ENCODE peak calls at places on chromosomes 2 and 18, in five cellular contexts. R, X, C, J and Q are unnamed samples.

GRCh38 chr2:173545364-173545734 is 190.7 kb downstream of the CDCA7 start:
- DNase-seq in X (no peak), R (no peak), J (peak; percentile 51), C (no peak), Q (no peak)

GRCh38 chr18:57748770-57749603 is 54.1 kb downstream of the ATP8B1 start:
- DNase-seq in C (no peak), X (peak; percentile 42), J (peak; percentile 61), R (no peak), Q (no peak)

GRCh38 chr2:142290931-142291330 is 160.1 kb upstream of the LRP1B start:
- DNase-seq in X (no peak), R (no peak), C (no peak), J (no peak), Q (no peak)

GRCh38 chr2:77566131-77566530 is 44.0 kb upstream of the LRRTM4 start:
- DNase-seq in X (no peak), R (no peak), J (no peak), C (no peak), Q (no peak)

GRCh38 chr2:18500333-18500732 is 60.1 kb downstream of the RDH14 start:
- DNase-seq in X (no peak), J (no peak), R (no peak), C (no peak), Q (no peak)

GRCh38 chr2:788227-789032 is 111.2 kb upstream of the TMEM18 start:
- DNase-seq in X (no peak), R (no peak), J (no peak), C (no peak), Q (no peak)

GRCh38 chr18:2715990-2716389 is 60.5 kb downstream of the SMCHD1 start:
- DNase-seq in R (no peak), J (no peak), C (no peak), X (no peak), Q (no peak)

GRCh38 chr2:101106453-101107181 is 44.6 kb downstream of the TBC1D8 start:
- DNase-seq in R (no peak), J (no peak), C (no peak), X (peak; percentile 56), Q (no peak)

GRCh38 chr2:38935568-38936172 is 46.0 kb downstream of the ARHGEF33 start:
- DNase-seq in C (no peak), X (no peak), R (no peak), J (no peak), Q (no peak)

GRCh38 chr2:96824079-96824870 is 8.2 kb downstream of the CNNM3 start:
- DNase-seq in X (no peak), R (no peak), C (no peak), J (peak; percentile 53), Q (no peak)

GRCh38 chr2:201191132-201191875 is 8.4 kb downstream of the CASP10 start:
- DNase-seq in C (no peak), R (no peak), X (no peak), J (no peak), Q (no peak)

GRCh38 chr2:157107460-157107859 is 150.0 kb upstream of the GALNT5 start:
- DNase-seq in R (no peak), X (no peak), C (peak; percentile 19), J (no peak), Q (no peak)

GRCh38 chr2:85221291-85221690 is 88.1 kb downstream of the TCF7L1 start:
- DNase-seq in R (no peak), X (no peak), J (no peak), C (peak; percentile 11), Q (peak; percentile 85)

GRCh38 chr18:23228102-23229051 is 93.1 kb downstream of the CABLES1 start:
- DNase-seq in J (no peak), R (no peak), C (peak; percentile 31), X (no peak), Q (no peak)

GRCh38 chr2:182509-183122 is 81.2 kb downstream of the SH3YL1 start:
- DNase-seq in X (no peak), C (no peak), R (no peak), J (no peak), Q (no peak)

GRCh38 chr2:222791946-222792649 is 68.7 kb upstream of the ACSL3 start:
- DNase-seq in R (no peak), X (no peak), C (peak; percentile 24), J (no peak), Q (peak; percentile 76)

GRCh38 chr2:6627316-6627715 is 238.4 kb downstream of the CMPK2 start:
- DNase-seq in R (no peak), X (no peak), C (no peak), J (no peak), Q (no peak)

GRCh38 chr18:26540041-26540628 is 8.2 kb downstream of the KCTD1 start:
- DNase-seq in J (peak; percentile 30), X (no peak), C (no peak), R (no peak), Q (no peak)

GRCh38 chr2:46073540-46074018 is 223.6 kb upstream of the EPAS1 start:
- DNase-seq in R (no peak), X (no peak), J (peak; percentile 80), C (no peak), Q (peak; percentile 33)

GRCh38 chr2:225100856-225101294 is 58.6 kb upstream of the DOCK10 start:
- DNase-seq in X (no peak), R (no peak), C (no peak), J (peak; percentile 91), Q (no peak)

GRCh38 chr18:76259012-76259568 is 236.0 kb downstream of the ZNF516 start:
- DNase-seq in R (no peak), C (no peak), X (no peak), J (no peak), Q (no peak)

GRCh38 chr2:182452456-182452990 is 25.7 kb upstream of the PDE1A start:
- DNase-seq in C (no peak), X (no peak), R (no peak), J (no peak), Q (no peak)

GRCh38 chr2:68727698-68728375 is 6.8 kb upstream of the ARHGAP25 start:
- DNase-seq in C (no peak), X (no peak), R (no peak), J (no peak), Q (no peak)

GRCh38 chr2:28319118-28320008 is 73.3 kb upstream of the FOSL2 start:
- DNase-seq in J (no peak), X (no peak), C (no peak), R (no peak), Q (no peak)

GRCh38 chr18:57784034-57784815 is 18.9 kb downstream of the ATP8B1 start:
- DNase-seq in X (no peak), R (no peak), C (no peak), J (no peak), Q (no peak)

GRCh38 chr2:126761981-126762878 is 106.3 kb downstream of the GYPC start:
- DNase-seq in C (no peak), J (no peak), R (no peak), X (no peak), Q (no peak)

GRCh38 chr2:126770466-126770865 is 114.5 kb downstream of the GYPC start:
- DNase-seq in C (no peak), R (no peak), X (no peak), J (no peak), Q (peak; percentile 4)

GRCh38 chr2:126769118-126769517 is 113.2 kb downstream of the GYPC start:
- DNase-seq in C (no peak), R (no peak), J (no peak), X (no peak), Q (peak; percentile 12)

GRCh38 chr2:126766897-126767296 is 110.9 kb downstream of the GYPC start:
- DNase-seq in R (no peak), J (no peak), C (no peak), X (no peak), Q (no peak)

GRCh38 chr2:126766295-126766694 is 110.3 kb downstream of the GYPC start:
- DNase-seq in J (no peak), R (no peak), C (no peak), X (no peak), Q (no peak)
- H3K4me3 ChIP-seq in J (no peak overlapping the region), R (no peak overlapping the region), C (no peak overlapping the region), X (no peak overlapping the region), Q (no peak overlapping the region)

GRCh38 chr2:168401048-168401556 is 55.0 kb upstream of the CERS6 start:
- DNase-seq in X (no peak), C (no peak), R (no peak), J (no peak), Q (no peak)

GRCh38 chr2:168404764-168405163 is 51.3 kb upstream of the CERS6 start:
- DNase-seq in J (no peak), X (peak; percentile 31), R (no peak), C (peak; percentile 14), Q (no peak)

GRCh38 chr2:168402531-168402930 is 53.5 kb upstream of the CERS6 start:
- DNase-seq in X (no peak), R (no peak), J (no peak), C (no peak), Q (no peak)

GRCh38 chr2:168403736-168404135 is 52.3 kb upstream of the CERS6 start:
- DNase-seq in R (no peak), J (no peak), X (no peak), C (no peak), Q (no peak)

GRCh38 chr2:168401771-168402170 is 54.3 kb upstream of the CERS6 start:
- DNase-seq in J (no peak), C (no peak), X (no peak), R (no peak), Q (no peak)
- TF ChIP-seq EP300 in J (no peak), C (no peak), X (no peak), R (no peak), Q (no peak)

GRCh38 chr2:237603718-237604362 is 13.3 kb upstream of the RAB17 start:
- DNase-seq in R (no peak), X (no peak), J (no peak), C (peak; percentile 47), Q (no peak)
- TF ChIP-seq POLR2A in R (no peak), X (no peak), J (no peak), C (no peak), Q (no peak)

DNA sequence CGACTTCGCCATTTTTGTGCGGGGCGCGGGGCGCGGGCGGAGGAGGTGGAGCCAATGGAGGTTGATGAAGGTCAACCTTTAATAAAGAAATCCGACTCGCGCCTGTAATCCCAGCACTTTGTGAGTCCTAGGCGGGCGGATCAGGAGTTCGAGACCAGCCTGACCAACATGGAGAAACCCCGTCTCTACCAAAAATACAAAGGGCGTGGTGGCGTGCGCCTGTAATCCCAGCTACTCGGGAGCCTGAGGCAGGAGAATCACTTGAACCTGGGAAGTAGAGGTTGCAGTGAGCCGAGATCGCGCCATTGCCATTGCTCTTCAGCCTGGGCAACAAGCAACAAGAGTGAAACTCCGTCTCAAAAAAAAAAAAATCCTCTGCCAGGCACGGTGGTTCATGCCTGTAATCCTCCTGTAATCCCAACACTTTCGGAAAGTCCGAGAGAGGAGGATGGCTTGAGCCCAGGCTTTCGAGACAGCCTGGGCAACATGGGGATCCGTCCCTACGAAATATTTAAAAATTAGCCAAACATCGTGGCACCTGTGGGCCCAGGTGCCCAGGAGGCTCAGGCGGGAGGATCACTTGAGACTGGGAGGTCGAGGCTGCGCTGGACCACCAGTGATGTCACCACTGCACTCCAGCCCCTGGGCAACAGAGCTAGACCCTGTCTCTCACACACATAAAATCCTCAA is 490 bp upstream of the PREB start:
- DNase-seq in C (no peak), X (no peak), J (no peak), R (no peak), Q (no peak)
- H3K4me3 ChIP-seq in C (peak overlapping the region; percentile 76), X (peak overlapping the region; percentile 100), J (peak overlapping the region; percentile 89), R (no peak overlapping the region), Q (peak overlapping the region; percentile 100)